ENCODE peak calls at places on chromosomes 5 and 9, in eight cellular contexts. One of them, this sample, is unnamed.

GRCh38 chr5:34930527-34930844 is 1.1 kb downstream of the DNAJC21 start:
- DNase-seq in hepatocyte: no peak
- DNase-seq in MM.1S: no peak
- DNase-seq in GM23248: peak; percentile 61
- DNase-seq in HCT116: no peak
- DNase-seq in PC-9: no peak
- DNase-seq in OCI-LY7: no peak
- DNase-seq in SK-N-SH: no peak
- DNase-seq in this sample: peak; percentile 74

GRCh38 chr5:149367249-149367971 is 9.6 kb downstream of the PCYOX1L start:
- DNase-seq in HCT116: peak; percentile 79
- DNase-seq in PC-9: peak; percentile 76
- DNase-seq in hepatocyte: peak; percentile 84
- DNase-seq in GM23248: peak; percentile 79
- DNase-seq in OCI-LY7: peak; percentile 69
- DNase-seq in SK-N-SH: peak; percentile 87
- DNase-seq in MM.1S: peak; percentile 71
- DNase-seq in this sample: peak; percentile 95

GRCh38 chr9:93059097-93059959 is 827 bp downstream of the SUSD3 start:
- DNase-seq in hepatocyte: no peak
- DNase-seq in GM23248: no peak
- DNase-seq in PC-9: no peak
- DNase-seq in OCI-LY7: peak; percentile 66
- DNase-seq in HCT116: no peak
- DNase-seq in MM.1S: peak; percentile 42
- DNase-seq in SK-N-SH: no peak
- DNase-seq in this sample: no peak

GRCh38 chr9:123929177-123929869 is 603 bp downstream of the DENND1A start:
- DNase-seq in HCT116: no peak
- DNase-seq in GM23248: no peak
- DNase-seq in OCI-LY7: peak; percentile 33
- DNase-seq in PC-9: peak; percentile 17
- DNase-seq in MM.1S: peak; percentile 19
- DNase-seq in hepatocyte: peak; percentile 67
- DNase-seq in SK-N-SH: no peak
- DNase-seq in this sample: no peak

GRCh38 chr5:138900281-138900965 is 25.3 kb upstream of the LRRTM2 start:
- DNase-seq in HCT116: no peak
- DNase-seq in GM23248: peak; percentile 45
- DNase-seq in PC-9: peak; percentile 6
- DNase-seq in hepatocyte: no peak
- DNase-seq in OCI-LY7: no peak
- DNase-seq in SK-N-SH: no peak
- DNase-seq in MM.1S: no peak
- DNase-seq in this sample: no peak

GRCh38 chr5:151156732-151157402 is 712 bp downstream of the ANXA6 start:
- DNase-seq in MM.1S: peak; percentile 47
- DNase-seq in OCI-LY7: no peak
- DNase-seq in SK-N-SH: peak; percentile 62
- DNase-seq in GM23248: peak; percentile 61
- DNase-seq in PC-9: no peak
- DNase-seq in hepatocyte: peak; percentile 35
- DNase-seq in HCT116: no peak
- DNase-seq in this sample: no peak

GRCh38 chr9:91037511-91038482 is 236.2 kb downstream of the SYK start:
- DNase-seq in SK-N-SH: peak; percentile 21
- DNase-seq in GM23248: peak; percentile 88
- DNase-seq in hepatocyte: peak; percentile 84
- DNase-seq in HCT116: peak; percentile 41
- DNase-seq in OCI-LY7: peak; percentile 11
- DNase-seq in PC-9: peak; percentile 71
- DNase-seq in MM.1S: no peak
- DNase-seq in this sample: peak; percentile 67

GRCh38 chr5:172188033-172188892 is at the start of gene STK10:
- DNase-seq in OCI-LY7: peak; percentile 90
- DNase-seq in MM.1S: peak; percentile 90
- DNase-seq in HCT116: peak; percentile 75
- DNase-seq in SK-N-SH: peak; percentile 98
- DNase-seq in GM23248: peak; percentile 98
- DNase-seq in hepatocyte: peak; percentile 95
- DNase-seq in PC-9: peak; percentile 93
- DNase-seq in this sample: peak; percentile 89

GRCh38 chr5:136516617-136517016 is 151.3 kb upstream of the TRPC7 start:
- DNase-seq in SK-N-SH: no peak
- DNase-seq in hepatocyte: no peak
- DNase-seq in OCI-LY7: no peak
- DNase-seq in GM23248: no peak
- DNase-seq in PC-9: no peak
- DNase-seq in HCT116: no peak
- DNase-seq in MM.1S: no peak
- DNase-seq in this sample: no peak

GRCh38 chr5:127409236-127409921 is 108.1 kb upstream of the PRRC1 start:
- DNase-seq in hepatocyte: no peak
- DNase-seq in GM23248: peak; percentile 49
- DNase-seq in PC-9: no peak
- DNase-seq in SK-N-SH: no peak
- DNase-seq in OCI-LY7: no peak
- DNase-seq in MM.1S: no peak
- DNase-seq in HCT116: no peak
- DNase-seq in this sample: no peak

GRCh38 chr5:110105692-110106091 is 416.0 kb downstream of the MAN2A1 start:
- DNase-seq in PC-9: no peak
- DNase-seq in OCI-LY7: no peak
- DNase-seq in HCT116: no peak
- DNase-seq in MM.1S: no peak
- DNase-seq in GM23248: peak; percentile 65
- DNase-seq in hepatocyte: peak; percentile 20
- DNase-seq in SK-N-SH: no peak
- DNase-seq in this sample: peak; percentile 13

GRCh38 chr5:2576823-2577222 is 174.7 kb downstream of the IRX2 start:
- DNase-seq in hepatocyte: no peak
- DNase-seq in SK-N-SH: no peak
- DNase-seq in MM.1S: no peak
- DNase-seq in PC-9: no peak
- DNase-seq in OCI-LY7: no peak
- DNase-seq in GM23248: no peak
- DNase-seq in HCT116: no peak
- DNase-seq in this sample: no peak

GRCh38 chr5:8825161-8825757 is 720.6 kb downstream of the SEMA5A start:
- DNase-seq in HCT116: no peak
- DNase-seq in GM23248: peak; percentile 37
- DNase-seq in OCI-LY7: no peak
- DNase-seq in PC-9: no peak
- DNase-seq in hepatocyte: no peak
- DNase-seq in SK-N-SH: no peak
- DNase-seq in MM.1S: no peak
- DNase-seq in this sample: peak; percentile 72

GRCh38 chr5:135443329-135443960 is 3.7 kb downstream of the DCANP1 start:
- DNase-seq in HCT116: no peak
- DNase-seq in PC-9: no peak
- DNase-seq in MM.1S: no peak
- DNase-seq in SK-N-SH: no peak
- DNase-seq in OCI-LY7: no peak
- DNase-seq in GM23248: no peak
- DNase-seq in hepatocyte: no peak
- DNase-seq in this sample: no peak

GRCh38 chr5:168070761-168071160 is 220.7 kb upstream of the WWC1 start:
- DNase-seq in hepatocyte: no peak
- DNase-seq in MM.1S: no peak
- DNase-seq in PC-9: no peak
- DNase-seq in OCI-LY7: no peak
- DNase-seq in SK-N-SH: no peak
- DNase-seq in GM23248: no peak
- DNase-seq in HCT116: no peak
- DNase-seq in this sample: no peak

GRCh38 chr9:121557581-121558422 is 58.2 kb upstream of the GGTA1 start:
- DNase-seq in hepatocyte: peak; percentile 58
- DNase-seq in SK-N-SH: no peak
- DNase-seq in GM23248: peak; percentile 84
- DNase-seq in HCT116: no peak
- DNase-seq in OCI-LY7: peak; percentile 31
- DNase-seq in PC-9: peak; percentile 87
- DNase-seq in MM.1S: no peak
- DNase-seq in this sample: peak; percentile 87

GRCh38 chr5:3342271-3343100 is 253.1 kb upstream of the IRX1 start:
- DNase-seq in MM.1S: no peak
- DNase-seq in HCT116: no peak
- DNase-seq in OCI-LY7: no peak
- DNase-seq in hepatocyte: no peak
- DNase-seq in SK-N-SH: no peak
- DNase-seq in GM23248: no peak
- DNase-seq in PC-9: no peak
- DNase-seq in this sample: no peak

GRCh38 chr5:110439280-110439679 is 287.2 kb downstream of the TMEM232 start:
- DNase-seq in OCI-LY7: no peak
- DNase-seq in MM.1S: no peak
- DNase-seq in GM23248: no peak
- DNase-seq in PC-9: no peak
- DNase-seq in hepatocyte: no peak
- DNase-seq in HCT116: no peak
- DNase-seq in SK-N-SH: no peak
- DNase-seq in this sample: no peak

GRCh38 chr5:116911074-116911473 is 336.5 kb upstream of the SEMA6A start:
- DNase-seq in PC-9: no peak
- DNase-seq in HCT116: no peak
- DNase-seq in GM23248: no peak
- DNase-seq in hepatocyte: no peak
- DNase-seq in MM.1S: no peak
- DNase-seq in SK-N-SH: no peak
- DNase-seq in OCI-LY7: peak; percentile 52
- DNase-seq in this sample: no peak

GRCh38 chr5:116914869-116915504 is 340.4 kb upstream of the SEMA6A start:
- DNase-seq in SK-N-SH: no peak
- DNase-seq in GM23248: no peak
- DNase-seq in HCT116: no peak
- DNase-seq in MM.1S: no peak
- DNase-seq in hepatocyte: no peak
- DNase-seq in OCI-LY7: no peak
- DNase-seq in PC-9: no peak
- DNase-seq in this sample: no peak
- H3K9me2 ChIP-seq in SK-N-SH: no peaks in the 10 kb centered on the region
- H3K9me2 ChIP-seq in GM23248: no peaks in the 10 kb centered on the region
- H3K9me2 ChIP-seq in HCT116: no peaks in the 10 kb centered on the region
- H3K9me2 ChIP-seq in MM.1S: no peaks in the 10 kb centered on the region
- H3K9me2 ChIP-seq in hepatocyte: no peaks in the 10 kb centered on the region
- H3K9me2 ChIP-seq in OCI-LY7: no peaks in the 10 kb centered on the region
- H3K9me2 ChIP-seq in PC-9: no peaks in the 10 kb centered on the region
- H3K9me2 ChIP-seq in this sample: no peaks in the 10 kb centered on the region

DNA sequence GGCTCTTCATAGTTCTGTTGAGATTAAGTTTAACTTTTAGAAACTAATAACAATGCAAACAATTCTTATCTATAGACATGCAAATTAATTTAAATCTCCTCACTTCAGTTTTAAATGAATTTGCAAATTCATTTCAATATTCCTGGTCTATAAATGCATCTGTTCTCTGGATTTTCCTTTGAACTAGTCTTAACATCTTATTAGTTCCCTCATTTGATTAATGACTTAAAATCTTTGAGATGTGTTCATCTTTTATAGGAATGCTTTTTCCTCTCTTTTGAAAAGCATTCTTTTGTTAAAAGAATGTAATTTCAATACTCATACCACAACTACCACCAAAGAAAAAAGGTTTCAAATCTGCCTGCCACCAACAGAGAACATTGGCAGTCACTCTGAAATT is 169.4 kb downstream of the RASEF start:
- DNase-seq in HCT116: no peak
- DNase-seq in GM23248: no peak
- DNase-seq in hepatocyte: no peak
- DNase-seq in MM.1S: no peak
- DNase-seq in PC-9: no peak
- DNase-seq in OCI-LY7: no peak
- DNase-seq in SK-N-SH: no peak
- DNase-seq in this sample: no peak
- H3K9me2 ChIP-seq in HCT116: no peaks in the 10 kb centered on the region
- H3K9me2 ChIP-seq in GM23248: no peaks in the 10 kb centered on the region
- H3K9me2 ChIP-seq in hepatocyte: no peaks in the 10 kb centered on the region
- H3K9me2 ChIP-seq in MM.1S: no peaks in the 10 kb centered on the region
- H3K9me2 ChIP-seq in PC-9: no peaks in the 10 kb centered on the region
- H3K9me2 ChIP-seq in OCI-LY7: no peaks in the 10 kb centered on the region
- H3K9me2 ChIP-seq in SK-N-SH: no peaks in the 10 kb centered on the region
- H3K9me2 ChIP-seq in this sample: no peaks in the 10 kb centered on the region

DNA sequence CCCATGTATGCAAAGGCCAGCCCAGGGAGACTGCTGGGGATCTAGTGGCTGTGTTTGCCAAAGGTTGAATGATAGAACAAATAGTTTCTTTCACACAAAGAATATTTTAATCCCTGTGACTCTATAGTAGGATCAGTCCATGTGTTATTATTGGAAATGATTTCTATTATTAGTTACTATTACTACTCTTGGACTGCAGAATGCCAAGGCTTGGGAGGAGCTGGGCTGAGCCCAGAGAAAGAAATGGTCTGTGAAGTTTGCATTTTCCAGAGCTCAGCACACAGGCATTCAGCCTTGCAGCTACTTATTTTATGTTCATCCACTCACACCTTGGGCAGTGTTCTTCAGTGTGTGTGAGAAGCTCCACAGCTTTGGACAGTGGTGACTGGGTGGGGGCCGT is 583.1 kb downstream of the CCDC171 start:
- DNase-seq in HCT116: no peak
- DNase-seq in OCI-LY7: no peak
- DNase-seq in PC-9: no peak
- DNase-seq in GM23248: no peak
- DNase-seq in MM.1S: no peak
- DNase-seq in hepatocyte: no peak
- DNase-seq in SK-N-SH: no peak
- DNase-seq in this sample: no peak
- H3K9me2 ChIP-seq in HCT116: no peaks in the 10 kb centered on the region
- H3K9me2 ChIP-seq in OCI-LY7: no peaks in the 10 kb centered on the region
- H3K9me2 ChIP-seq in PC-9: no peaks in the 10 kb centered on the region
- H3K9me2 ChIP-seq in GM23248: no peaks in the 10 kb centered on the region
- H3K9me2 ChIP-seq in MM.1S: no peaks in the 10 kb centered on the region
- H3K9me2 ChIP-seq in hepatocyte: no peaks in the 10 kb centered on the region
- H3K9me2 ChIP-seq in SK-N-SH: no peaks in the 10 kb centered on the region
- H3K9me2 ChIP-seq in this sample: no peaks in the 10 kb centered on the region

GRCh38 chr9:138077126-138077525 is 199.5 kb downstream of the CACNA1B start:
- DNase-seq in PC-9: no peak
- DNase-seq in hepatocyte: no peak
- DNase-seq in GM23248: no peak
- DNase-seq in OCI-LY7: no peak
- DNase-seq in SK-N-SH: peak; percentile 9
- DNase-seq in MM.1S: no peak
- DNase-seq in HCT116: no peak
- DNase-seq in this sample: no peak

GRCh38 chr9:138076650-138077009 is 199.0 kb downstream of the CACNA1B start:
- DNase-seq in HCT116: no peak
- DNase-seq in PC-9: no peak
- DNase-seq in MM.1S: no peak
- DNase-seq in GM23248: no peak
- DNase-seq in OCI-LY7: no peak
- DNase-seq in SK-N-SH: peak; percentile 4
- DNase-seq in hepatocyte: no peak
- DNase-seq in this sample: no peak

GRCh38 chr9:138077898-138078540 is 200.4 kb downstream of the CACNA1B start:
- DNase-seq in hepatocyte: no peak
- DNase-seq in HCT116: no peak
- DNase-seq in MM.1S: no peak
- DNase-seq in OCI-LY7: no peak
- DNase-seq in SK-N-SH: peak; percentile 2
- DNase-seq in GM23248: no peak
- DNase-seq in PC-9: no peak
- DNase-seq in this sample: no peak

GRCh38 chr9:138080979-138081378 is 203.4 kb downstream of the CACNA1B start:
- DNase-seq in SK-N-SH: peak; percentile 2
- DNase-seq in HCT116: no peak
- DNase-seq in GM23248: no peak
- DNase-seq in OCI-LY7: no peak
- DNase-seq in MM.1S: no peak
- DNase-seq in hepatocyte: no peak
- DNase-seq in PC-9: no peak
- DNase-seq in this sample: no peak

GRCh38 chr9:138078846-138079245 is 201.3 kb downstream of the CACNA1B start:
- DNase-seq in hepatocyte: no peak
- DNase-seq in SK-N-SH: peak; percentile 1
- DNase-seq in OCI-LY7: no peak
- DNase-seq in GM23248: no peak
- DNase-seq in HCT116: no peak
- DNase-seq in PC-9: no peak
- DNase-seq in MM.1S: no peak
- DNase-seq in this sample: no peak
- H3K9me2 ChIP-seq in hepatocyte: no peaks in the 10 kb centered on the region
- H3K9me2 ChIP-seq in SK-N-SH: no peaks in the 10 kb centered on the region
- H3K9me2 ChIP-seq in OCI-LY7: no peaks in the 10 kb centered on the region
- H3K9me2 ChIP-seq in GM23248: no peaks in the 10 kb centered on the region
- H3K9me2 ChIP-seq in HCT116: no peaks in the 10 kb centered on the region
- H3K9me2 ChIP-seq in PC-9: no peaks in the 10 kb centered on the region
- H3K9me2 ChIP-seq in MM.1S: no peaks in the 10 kb centered on the region
- H3K9me2 ChIP-seq in this sample: no peaks in the 10 kb centered on the region